ENCODE peak calls at places on chromosomes 11 and 22, in five cellular contexts. One of them, this sample, is unnamed.

GRCh38 chr11:65355013-65355775 is 643 bp downstream of the TIGD3 start:
- DNase-seq in sigmoid colon: peak
- DNase-seq in esophagus muscularis mucosa: no peak
- DNase-seq in CD8-positive, alpha-beta T cell: peak
- DNase-seq in ovary: peak
- DNase-seq in this sample: peak

GRCh38 chr22:45462034-45462655 is 40.5 kb upstream of the FBLN1 start:
- DNase-seq in sigmoid colon: no peak
- DNase-seq in esophagus muscularis mucosa: no peak
- DNase-seq in CD8-positive, alpha-beta T cell: no peak
- DNase-seq in ovary: no peak
- DNase-seq in this sample: no peak

GRCh38 chr11:71372693-71373657 is 75.2 kb downstream of the DHCR7 start:
- DNase-seq in sigmoid colon: no peak
- DNase-seq in esophagus muscularis mucosa: no peak
- DNase-seq in CD8-positive, alpha-beta T cell: no peak
- DNase-seq in ovary: no peak
- DNase-seq in this sample: no peak

GRCh38 chr22:29204617-29205183 is 996 bp upstream of the EMID1 start:
- DNase-seq in sigmoid colon: no peak
- DNase-seq in esophagus muscularis mucosa: no peak
- DNase-seq in CD8-positive, alpha-beta T cell: no peak
- DNase-seq in ovary: no peak
- DNase-seq in this sample: no peak

GRCh38 chr11:70755410-70756158 is 357.3 kb downstream of the CTTN start:
- DNase-seq in sigmoid colon: peak
- DNase-seq in esophagus muscularis mucosa: no peak
- DNase-seq in CD8-positive, alpha-beta T cell: peak
- DNase-seq in ovary: peak
- DNase-seq in this sample: peak

GRCh38 chr11:12073436-12073835 is 37.0 kb upstream of the MICAL2 start:
- DNase-seq in sigmoid colon: peak
- DNase-seq in esophagus muscularis mucosa: no peak
- DNase-seq in CD8-positive, alpha-beta T cell: no peak
- DNase-seq in ovary: no peak
- DNase-seq in this sample: no peak

GRCh38 chr11:64787526-64788320 is 9.4 kb upstream of the SF1 start:
- DNase-seq in sigmoid colon: peak
- DNase-seq in esophagus muscularis mucosa: peak
- DNase-seq in CD8-positive, alpha-beta T cell: peak
- DNase-seq in ovary: peak
- DNase-seq in this sample: peak

GRCh38 chr11:117885777-117886176 is 9.3 kb upstream of the FXYD6 start:
- DNase-seq in sigmoid colon: peak
- DNase-seq in esophagus muscularis mucosa: no peak
- DNase-seq in CD8-positive, alpha-beta T cell: no peak
- DNase-seq in ovary: peak
- DNase-seq in this sample: no peak

GRCh38 chr11:110087820-110088534 is 5.2 kb upstream of the ZC3H12C start:
- DNase-seq in sigmoid colon: no peak
- DNase-seq in esophagus muscularis mucosa: no peak
- DNase-seq in CD8-positive, alpha-beta T cell: no peak
- DNase-seq in ovary: no peak
- DNase-seq in this sample: no peak

GRCh38 chr11:132941761-132942160 is 590.5 kb downstream of the OPCML start:
- DNase-seq in sigmoid colon: no peak
- DNase-seq in esophagus muscularis mucosa: peak
- DNase-seq in CD8-positive, alpha-beta T cell: no peak
- DNase-seq in ovary: no peak
- DNase-seq in this sample: no peak

GRCh38 chr11:8318536-8318935 is 54.9 kb upstream of the LMO1 start:
- DNase-seq in sigmoid colon: peak
- DNase-seq in esophagus muscularis mucosa: no peak
- DNase-seq in CD8-positive, alpha-beta T cell: no peak
- DNase-seq in ovary: no peak
- DNase-seq in this sample: no peak

GRCh38 chr11:131998020-131998419 is 627.6 kb downstream of the NTM start:
- DNase-seq in sigmoid colon: peak
- DNase-seq in esophagus muscularis mucosa: no peak
- DNase-seq in CD8-positive, alpha-beta T cell: no peak
- DNase-seq in ovary: no peak
- DNase-seq in this sample: no peak

GRCh38 chr22:49789289-49790141 is 38.2 kb downstream of the BRD1 start:
- DNase-seq in sigmoid colon: no peak
- DNase-seq in esophagus muscularis mucosa: no peak
- DNase-seq in CD8-positive, alpha-beta T cell: peak
- DNase-seq in ovary: peak
- DNase-seq in this sample: peak

GRCh38 chr11:1564535-1565172 is 7.4 kb downstream of the DUSP8 start:
- DNase-seq in sigmoid colon: peak
- DNase-seq in esophagus muscularis mucosa: no peak
- DNase-seq in CD8-positive, alpha-beta T cell: no peak
- DNase-seq in ovary: peak
- DNase-seq in this sample: no peak

GRCh38 chr11:26700536-26701235 is 21.2 kb downstream of the SLC5A12 start:
- DNase-seq in sigmoid colon: no peak
- DNase-seq in esophagus muscularis mucosa: no peak
- DNase-seq in CD8-positive, alpha-beta T cell: no peak
- DNase-seq in ovary: no peak
- DNase-seq in this sample: no peak

GRCh38 chr11:128946646-128947045 is 4.0 kb upstream of the TP53AIP1 start:
- DNase-seq in sigmoid colon: no peak
- DNase-seq in esophagus muscularis mucosa: no peak
- DNase-seq in CD8-positive, alpha-beta T cell: no peak
- DNase-seq in ovary: no peak
- DNase-seq in this sample: no peak

GRCh38 chr11:117424781-117425180 is 97.1 kb downstream of the CEP164 start:
- DNase-seq in sigmoid colon: peak
- DNase-seq in esophagus muscularis mucosa: no peak
- DNase-seq in CD8-positive, alpha-beta T cell: no peak
- DNase-seq in ovary: no peak
- DNase-seq in this sample: no peak

GRCh38 chr11:85970593-85970992 is 98.3 kb downstream of the PICALM start:
- DNase-seq in sigmoid colon: no peak
- DNase-seq in esophagus muscularis mucosa: no peak
- DNase-seq in CD8-positive, alpha-beta T cell: no peak
- DNase-seq in ovary: no peak
- DNase-seq in this sample: no peak

GRCh38 chr22:49072996-49073645 is 754.6 kb downstream of the BRD1 start:
- DNase-seq in sigmoid colon: peak
- DNase-seq in esophagus muscularis mucosa: no peak
- DNase-seq in CD8-positive, alpha-beta T cell: no peak
- DNase-seq in ovary: peak
- DNase-seq in this sample: no peak

GRCh38 chr11:5807580-5807979 is 1.1 kb upstream of the OR52N2 start:
- DNase-seq in sigmoid colon: no peak
- DNase-seq in esophagus muscularis mucosa: no peak
- DNase-seq in CD8-positive, alpha-beta T cell: no peak
- DNase-seq in ovary: no peak
- DNase-seq in this sample: no peak

GRCh38 chr11:5809122-5809519 is 397 bp downstream of the OR52N2 start:
- DNase-seq in sigmoid colon: no peak
- DNase-seq in esophagus muscularis mucosa: no peak
- DNase-seq in CD8-positive, alpha-beta T cell: no peak
- DNase-seq in ovary: no peak
- DNase-seq in this sample: no peak

GRCh38 chr11:5815534-5815933 is 6.8 kb downstream of the OR52N2 start:
- DNase-seq in sigmoid colon: no peak
- DNase-seq in esophagus muscularis mucosa: no peak
- DNase-seq in CD8-positive, alpha-beta T cell: no peak
- DNase-seq in ovary: no peak
- DNase-seq in this sample: no peak

GRCh38 chr11:5808500-5809121 is at the start of gene OR52N2:
- DNase-seq in sigmoid colon: peak
- DNase-seq in esophagus muscularis mucosa: no peak
- DNase-seq in CD8-positive, alpha-beta T cell: peak
- DNase-seq in ovary: peak
- DNase-seq in this sample: peak

GRCh38 chr11:5809905-5810792 is 1.4 kb downstream of the OR52N2 start:
- DNase-seq in sigmoid colon: no peak
- DNase-seq in esophagus muscularis mucosa: no peak
- DNase-seq in CD8-positive, alpha-beta T cell: no peak
- DNase-seq in ovary: no peak
- DNase-seq in this sample: no peak
- H3K4me3 ChIP-seq in sigmoid colon: no peak
- H3K4me3 ChIP-seq in esophagus muscularis mucosa: no peak
- H3K4me3 ChIP-seq in CD8-positive, alpha-beta T cell: no peak
- H3K4me3 ChIP-seq in ovary: no peak
- H3K4me3 ChIP-seq in this sample: no peak

GRCh38 chr11:316031-316701 is 2.3 kb downstream of the IFITM1 start:
- DNase-seq in sigmoid colon: peak
- DNase-seq in esophagus muscularis mucosa: no peak
- DNase-seq in CD8-positive, alpha-beta T cell: no peak
- DNase-seq in ovary: peak
- DNase-seq in this sample: peak

GRCh38 chr11:313787-314547 is at the start of gene IFITM1:
- DNase-seq in sigmoid colon: no peak
- DNase-seq in esophagus muscularis mucosa: no peak
- DNase-seq in CD8-positive, alpha-beta T cell: peak
- DNase-seq in ovary: no peak
- DNase-seq in this sample: peak

GRCh38 chr11:315516-315994 is 1.7 kb downstream of the IFITM1 start:
- DNase-seq in sigmoid colon: peak
- DNase-seq in esophagus muscularis mucosa: no peak
- DNase-seq in CD8-positive, alpha-beta T cell: no peak
- DNase-seq in ovary: peak
- DNase-seq in this sample: no peak

GRCh38 chr11:315051-315481 is 1.2 kb downstream of the IFITM1 start:
- DNase-seq in sigmoid colon: no peak
- DNase-seq in esophagus muscularis mucosa: no peak
- DNase-seq in CD8-positive, alpha-beta T cell: no peak
- DNase-seq in ovary: no peak
- DNase-seq in this sample: no peak

GRCh38 chr11:316891-317291 is 3.1 kb downstream of the IFITM1 start:
- DNase-seq in sigmoid colon: no peak
- DNase-seq in esophagus muscularis mucosa: no peak
- DNase-seq in CD8-positive, alpha-beta T cell: no peak
- DNase-seq in ovary: no peak
- DNase-seq in this sample: no peak
- H3K4me3 ChIP-seq in sigmoid colon: no peak
- H3K4me3 ChIP-seq in esophagus muscularis mucosa: peak
- H3K4me3 ChIP-seq in CD8-positive, alpha-beta T cell: peak
- H3K4me3 ChIP-seq in ovary: peak
- H3K4me3 ChIP-seq in this sample: peak

DNA sequence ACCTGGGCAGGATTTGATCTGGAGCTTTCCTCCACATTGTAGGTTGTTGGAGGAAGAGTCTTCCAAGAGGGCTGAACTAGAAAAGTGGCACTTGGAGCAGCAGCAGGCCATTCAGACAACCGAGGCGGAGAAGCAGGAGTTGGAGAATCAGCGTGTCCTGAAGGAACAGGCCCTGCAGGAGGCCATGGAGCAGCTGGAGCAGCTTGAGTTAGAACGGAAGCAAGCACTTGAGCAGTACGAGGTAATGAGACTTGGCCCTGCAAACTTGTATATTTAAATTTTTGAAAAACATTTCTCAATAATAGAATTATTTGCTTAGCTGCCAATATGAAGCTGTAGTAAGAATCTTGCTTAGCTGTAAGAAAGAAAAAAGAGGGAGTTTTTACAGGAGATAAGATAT is 83.9 kb downstream of the SWAP70 start:
- DNase-seq in sigmoid colon: peak
- DNase-seq in esophagus muscularis mucosa: no peak
- DNase-seq in CD8-positive, alpha-beta T cell: no peak
- DNase-seq in ovary: no peak
- DNase-seq in this sample: peak
- H3K4me3 ChIP-seq in sigmoid colon: no peak
- H3K4me3 ChIP-seq in esophagus muscularis mucosa: no peak
- H3K4me3 ChIP-seq in CD8-positive, alpha-beta T cell: no peak
- H3K4me3 ChIP-seq in ovary: no peak
- H3K4me3 ChIP-seq in this sample: no peak

GRCh38 chr11:47111318-47111804 is 65.3 kb downstream of the ARFGAP2 start:
- DNase-seq in sigmoid colon: no peak
- DNase-seq in esophagus muscularis mucosa: no peak
- DNase-seq in CD8-positive, alpha-beta T cell: no peak
- DNase-seq in ovary: no peak
- DNase-seq in this sample: no peak
- H3K4me3 ChIP-seq in sigmoid colon: no peak
- H3K4me3 ChIP-seq in esophagus muscularis mucosa: no peak
- H3K4me3 ChIP-seq in CD8-positive, alpha-beta T cell: no peak
- H3K4me3 ChIP-seq in ovary: no peak
- H3K4me3 ChIP-seq in this sample: no peak

GRCh38 chr22:30305519-30305905 is 16.2 kb upstream of the CASTOR1 start:
- DNase-seq in sigmoid colon: peak
- DNase-seq in esophagus muscularis mucosa: no peak
- DNase-seq in CD8-positive, alpha-beta T cell: peak
- DNase-seq in ovary: peak
- DNase-seq in this sample: no peak
- H3K4me3 ChIP-seq in sigmoid colon: no peak
- H3K4me3 ChIP-seq in esophagus muscularis mucosa: no peak
- H3K4me3 ChIP-seq in CD8-positive, alpha-beta T cell: peak
- H3K4me3 ChIP-seq in ovary: no peak
- H3K4me3 ChIP-seq in this sample: peak

GRCh38 chr11:82636620-82637019 is 97.0 kb downstream of the FAM181B start:
- DNase-seq in sigmoid colon: no peak
- DNase-seq in esophagus muscularis mucosa: no peak
- DNase-seq in CD8-positive, alpha-beta T cell: no peak
- DNase-seq in ovary: no peak
- DNase-seq in this sample: no peak

GRCh38 chr11:82634091-82634490 is 99.6 kb downstream of the FAM181B start:
- DNase-seq in sigmoid colon: no peak
- DNase-seq in esophagus muscularis mucosa: no peak
- DNase-seq in CD8-positive, alpha-beta T cell: no peak
- DNase-seq in ovary: no peak
- DNase-seq in this sample: no peak

DNA sequence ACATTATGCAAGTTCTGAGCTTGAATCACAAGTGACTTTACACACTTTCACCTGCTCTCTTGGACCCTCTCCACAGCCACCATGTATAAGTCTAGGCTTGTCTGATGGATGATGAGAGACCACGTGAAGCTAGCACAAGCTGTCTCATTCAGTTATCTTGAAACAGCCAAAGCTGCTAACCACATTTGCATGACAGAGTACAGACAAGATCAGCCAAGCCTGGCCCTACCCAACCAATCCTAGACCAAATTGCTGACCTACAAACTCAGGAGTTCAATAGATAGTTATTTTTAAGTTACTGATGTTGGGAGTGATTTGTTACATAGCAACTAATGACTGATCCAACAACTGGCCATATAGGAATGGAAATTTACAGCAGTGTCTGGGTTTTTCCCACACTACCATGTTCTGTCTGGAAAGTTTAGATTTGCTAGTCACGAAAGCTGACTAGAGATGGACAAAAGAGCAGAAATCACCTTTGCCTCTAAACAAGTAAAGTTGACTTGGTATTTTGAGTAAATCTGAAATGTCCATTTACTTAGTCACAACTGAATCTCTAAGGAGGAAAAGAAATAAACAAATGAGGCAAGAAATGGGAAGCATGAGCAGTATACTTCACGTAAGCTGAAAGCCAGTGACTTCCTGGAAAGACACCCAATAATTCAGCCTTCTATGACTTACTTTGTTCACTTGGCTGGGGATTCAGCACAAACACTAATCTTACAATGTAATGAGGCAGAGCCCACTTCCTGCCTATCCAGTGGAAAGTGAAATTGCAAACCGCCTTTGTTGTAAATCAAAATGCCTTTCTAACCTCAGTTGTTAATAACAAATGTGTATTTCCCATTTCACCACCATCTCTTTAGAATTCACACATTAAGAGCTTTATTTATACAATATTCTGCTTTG is 101.7 kb downstream of the FAM181B start:
- DNase-seq in sigmoid colon: no peak
- DNase-seq in esophagus muscularis mucosa: no peak
- DNase-seq in CD8-positive, alpha-beta T cell: no peak
- DNase-seq in ovary: no peak
- DNase-seq in this sample: no peak
- H3K4me3 ChIP-seq in sigmoid colon: no peak
- H3K4me3 ChIP-seq in esophagus muscularis mucosa: no peak
- H3K4me3 ChIP-seq in CD8-positive, alpha-beta T cell: no peak
- H3K4me3 ChIP-seq in ovary: no peak
- H3K4me3 ChIP-seq in this sample: no peak